ENCODE peak calls at places on chromosomes 6 and 20, in five cellular contexts. I, X, M, E and D are unnamed samples.

GRCh38 chr20:20731000-20731944 is 18.8 kb upstream of the RALGAPA2 start:
- DNase-seq in E (no peak), M (no peak), I (no peak), X (no peak), D (no peak)

GRCh38 chr6:104958720-104959452 is 2.0 kb downstream of the LIN28B start:
- DNase-seq in E (no peak), M (no peak), I (no peak), X (no peak), D (no peak)

GRCh38 chr6:9494864-9495263 is 920.0 kb downstream of the TFAP2A start:
- DNase-seq in E (no peak), I (no peak), X (no peak), M (no peak), D (no peak)

GRCh38 chr20:48486065-48486464 is 341.7 kb downstream of the PREX1 start:
- DNase-seq in X (no peak), E (no peak), M (no peak), I (no peak), D (no peak)

GRCh38 chr6:90351696-90352095 is 55.1 kb upstream of the BACH2 start:
- DNase-seq in X (no peak), I (no peak), M (no peak), E (no peak), D (no peak)

GRCh38 chr6:131744888-131745287 is 34.1 kb upstream of the CTAGE9 start:
- DNase-seq in X (no peak), I (no peak), M (no peak), E (no peak), D (no peak)

GRCh38 chr6:15413558-15414257 is 167.8 kb downstream of the JARID2 start:
- DNase-seq in E (no peak), X (no peak), M (no peak), I (no peak), D (no peak)

GRCh38 chr20:52305843-52306242 is 114.3 kb upstream of the ZFP64 start:
- DNase-seq in M (no peak), I (no peak), E (no peak), X (no peak), D (no peak)

GRCh38 chr6:90936286-90936685 is 349.4 kb upstream of the MAP3K7 start:
- DNase-seq in M (no peak), X (no peak), E (no peak), I (no peak), D (no peak)

GRCh38 chr20:36498386-36499179 is 42.7 kb upstream of the MYL9 start:
- DNase-seq in E (no peak), X (no peak), I (no peak), M (no peak), D (no peak)

GRCh38 chr20:21202284-21202683 is 76.4 kb downstream of the KIZ start:
- DNase-seq in M (no peak), I (no peak), E (no peak), X (no peak), D (no peak)

GRCh38 chr6:35511183-35511941 is 1.3 kb downstream of the TULP1 start:
- DNase-seq in I (no peak), X (no peak), M (no peak), E (no peak), D (no peak)

GRCh38 chr20:11777387-11777786 is 140.3 kb upstream of the BTBD3 start:
- DNase-seq in I (no peak), X (no peak), M (no peak), E (no peak), D (no peak)

GRCh38 chr6:138514860-138515540 is 15.7 kb upstream of the NHSL1 start:
- DNase-seq in X (no peak), E (no peak), M (peak), I (no peak), D (no peak)

GRCh38 chr20:35954907-35955251 is 577 bp upstream of the SCAND1 start:
- DNase-seq in M (peak), E (no peak), X (no peak), I (no peak), D (no peak)

GRCh38 chr6:3341467-3341866 is 82.7 kb downstream of the PSMG4 start:
- DNase-seq in X (no peak), I (peak), E (no peak), M (no peak), D (peak)

GRCh38 chr6:155188707-155189496 is 74.9 kb upstream of the CLDN20 start:
- DNase-seq in E (no peak), I (no peak), M (no peak), X (no peak), D (no peak)

GRCh38 chr20:38617011-38617829 is 15.6 kb downstream of the ARHGAP40 start:
- DNase-seq in E (no peak), M (no peak), X (no peak), I (peak), D (no peak)

GRCh38 chr6:42819803-42820508 is 38.1 kb downstream of the BICRAL start:
- DNase-seq in X (no peak), M (no peak), I (peak), E (no peak), D (no peak)

GRCh38 chr20:60057866-60058807 is 99.9 kb downstream of the CDH26 start:
- DNase-seq in X (no peak), I (peak), M (peak), E (peak), D (no peak)

GRCh38 chr20:750801-751200 is 17.5 kb downstream of the SLC52A3 start:
- DNase-seq in M (no peak), E (no peak), X (no peak), I (no peak), D (no peak)

GRCh38 chr6:43781941-43782704 is 12.1 kb downstream of the VEGFA start:
- DNase-seq in I (no peak), X (no peak), E (no peak), M (no peak), D (no peak)

GRCh38 chr6:22598386-22598785 is 29.0 kb downstream of the HDGFL1 start:
- DNase-seq in X (no peak), I (no peak), E (no peak), M (no peak), D (no peak)

GRCh38 chr6:42984924-42985475 is 630 bp downstream of the PPP2R5D start:
- DNase-seq in X (no peak), I (peak), E (no peak), M (no peak), D (no peak)

GRCh38 chr6:113411006-113411405 is 446.1 kb upstream of the MARCKS start:
- DNase-seq in X (no peak), E (no peak), M (no peak), I (no peak), D (no peak)

GRCh38 chr6:148044261-148044731 is 298.3 kb upstream of the SASH1 start:
- DNase-seq in M (no peak), E (no peak), X (no peak), I (no peak), D (no peak)

GRCh38 chr6:3340891-3341290 is 82.1 kb downstream of the PSMG4 start:
- DNase-seq in X (no peak), E (no peak), I (no peak), M (no peak), D (no peak)

GRCh38 chr20:24389686-24390085 is 79.7 kb upstream of the SYNDIG1 start:
- DNase-seq in E (no peak), I (no peak), M (no peak), X (no peak), D (peak)

GRCh38 chr6:84062519-84063154 is 29.1 kb downstream of the MRAP2 start:
- DNase-seq in I (no peak), X (no peak), E (no peak), M (no peak), D (no peak)

GRCh38 chr6:37579444-37580067 is 79.9 kb upstream of the CCDC167 start:
- DNase-seq in X (no peak), I (no peak), M (no peak), E (no peak), D (no peak)

GRCh38 chr6:52551483-52552277 is 25.2 kb downstream of the TRAM2 start:
- DNase-seq in M (no peak), E (peak), I (peak), X (peak), D (peak)

GRCh38 chr20:37393863-37394542 is 48.1 kb downstream of the SRC start:
- DNase-seq in M (no peak), X (no peak), E (no peak), I (no peak), D (no peak)

GRCh38 chr20:63774348-63774735 is 34.8 kb downstream of the SLC2A4RG start:
- DNase-seq in I (no peak), X (no peak), E (no peak), M (no peak), D (no peak)

GRCh38 chr6:111107589-111107988 is 20.3 kb downstream of the SLC16A10 start:
- DNase-seq in E (no peak), I (no peak), M (no peak), X (no peak), D (no peak)

GRCh38 chr6:111101987-111102386 is 14.7 kb downstream of the SLC16A10 start:
- DNase-seq in E (no peak), M (no peak), I (no peak), X (no peak), D (no peak)

DNA sequence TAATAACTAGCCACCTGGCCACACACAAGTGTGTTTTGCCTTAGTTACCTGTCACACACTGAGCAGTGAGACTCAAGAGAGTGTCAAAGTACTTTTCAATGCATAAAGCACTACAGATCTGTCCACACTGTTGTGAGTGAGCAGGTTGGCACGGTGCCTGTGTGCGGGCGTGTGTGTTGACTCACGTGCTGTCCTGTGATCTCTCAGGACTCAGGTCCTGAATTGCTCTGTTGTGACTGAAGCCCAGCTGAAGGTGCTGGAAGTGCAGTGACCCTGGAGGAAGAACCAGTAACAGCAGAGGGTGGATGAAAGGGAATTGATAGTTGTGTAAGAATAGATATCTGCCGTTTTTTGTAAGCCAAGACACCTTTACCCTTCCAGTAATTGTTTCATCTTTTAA is 18.3 kb downstream of the SLC16A10 start:
- DNase-seq in X (no peak), I (peak), E (no peak), M (no peak), D (no peak)
- H3K27ac ChIP-seq in X (no peak), I (peak), E (no peak), M (no peak), D (no peak)

DNA sequence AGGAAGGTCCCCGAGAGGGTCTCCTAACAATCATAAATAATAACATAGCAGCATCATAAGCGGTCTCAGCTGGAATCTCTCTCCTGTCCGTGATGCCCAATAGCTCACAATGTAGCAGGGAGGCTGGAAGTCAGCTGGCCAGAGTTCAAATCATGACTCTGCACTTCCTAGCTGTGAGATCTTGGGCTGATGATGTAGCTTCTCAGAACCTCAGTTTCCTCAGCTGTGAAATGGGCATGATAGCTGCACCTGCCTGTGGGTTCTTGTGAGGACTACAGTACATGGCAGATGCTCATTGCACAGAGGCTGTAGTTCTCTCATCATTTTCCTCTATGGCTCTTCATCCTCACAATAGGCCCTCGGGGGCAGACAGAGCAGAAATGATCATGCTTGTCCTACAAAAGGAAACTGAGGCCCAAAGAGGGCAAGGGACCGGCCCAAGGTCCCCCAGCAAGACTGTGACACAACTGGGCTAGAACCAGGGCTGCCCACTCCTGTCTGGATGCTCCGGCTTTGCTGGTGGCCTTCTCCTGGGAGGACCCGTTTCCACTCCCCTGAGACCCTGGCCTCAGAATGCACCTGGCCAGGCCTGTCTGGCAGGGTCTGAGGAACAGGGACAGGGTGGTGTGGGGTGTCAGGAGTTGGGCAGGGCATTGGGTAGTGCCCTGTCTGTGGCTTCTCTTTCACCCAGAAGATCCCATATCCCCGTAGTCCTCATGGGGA is 17.7 kb downstream of the SLC12A5 start:
- DNase-seq in I (no peak), E (no peak), M (no peak), X (no peak), D (no peak)
- H3K4me3 ChIP-seq in I (no peak), E (no peak), M (no peak), X (no peak), D (no peak)

GRCh38 chr6:5763407-5763806 is 243.3 kb downstream of the NRN1 start:
- DNase-seq in E (no peak), X (no peak), I (no peak), M (no peak), D (no peak)
- H3K27ac ChIP-seq in E (no peak), X (peak), I (no peak), M (no peak), D (peak)

GRCh38 chr6:141403103-141403502 is 729.6 kb upstream of the GJE1 start:
- DNase-seq in X (no peak), M (no peak), I (no peak), E (no peak), D (no peak)
- H3K4me3 ChIP-seq in X (no peak), M (no peak), I (no peak), E (no peak), D (no peak)

GRCh38 chr20:54646156-54646517 is 170.7 kb downstream of the DOK5 start:
- DNase-seq in E (no peak), I (no peak), X (no peak), M (no peak), D (no peak)
- H3K27ac ChIP-seq in E (no peak), I (no peak), X (no peak), M (no peak), D (no peak)

DNA sequence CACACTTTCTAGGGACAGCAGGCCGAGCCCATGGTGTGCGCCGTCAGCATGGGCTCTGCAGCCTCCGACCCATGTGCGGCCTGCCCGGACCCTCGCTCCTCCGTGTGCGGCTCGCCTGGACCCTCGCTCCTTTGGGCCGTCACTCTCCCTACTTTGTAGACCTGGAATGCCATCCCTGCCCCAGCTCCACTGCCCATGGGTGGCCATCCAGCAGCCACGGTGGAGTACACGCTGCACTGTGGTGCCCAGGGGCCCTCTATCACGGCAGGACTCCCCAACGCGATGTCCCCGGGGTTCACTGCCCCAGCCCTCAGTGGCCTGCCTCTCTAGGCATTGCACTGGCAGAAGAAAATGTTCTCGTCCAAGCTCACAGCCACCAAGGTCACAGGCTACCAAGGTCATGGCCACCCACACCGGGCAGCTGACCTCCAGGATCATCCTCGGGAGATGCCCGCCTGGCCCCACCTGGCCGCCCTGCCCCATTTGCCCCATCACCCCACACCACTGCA is 24.1 kb upstream of the MRGBP start:
- DNase-seq in I (no peak), M (no peak), E (no peak), X (no peak), D (no peak)
- H3K4me3 ChIP-seq in I (no peak), M (no peak), E (no peak), X (no peak), D (no peak)

GRCh38 chr6:27016689-27017088 is 230.8 kb upstream of the PRSS16 start:
- DNase-seq in E (no peak), M (no peak), X (no peak), I (no peak), D (no peak)
- H3K27ac ChIP-seq in E (no peak), M (no peak), X (no peak), I (no peak), D (no peak)

GRCh38 chr6:28207244-28208179 is 17.6 kb upstream of the ZSCAN9 start:
- DNase-seq in M (no peak), X (no peak), E (peak), I (no peak), D (no peak)
- H3K4me3 ChIP-seq in M (no peak), X (peak), E (peak), I (peak), D (peak)

GRCh38 chr20:57679113-57679512 is 30.7 kb downstream of the PMEPA1 start:
- DNase-seq in X (no peak), I (no peak), E (no peak), M (no peak), D (no peak)
- H3K27ac ChIP-seq in X (no peak), I (no peak), E (no peak), M (no peak), D (no peak)

GRCh38 chr6:96789871-96790270 is 47.4 kb downstream of the GPR63 start:
- DNase-seq in I (no peak), E (no peak), X (no peak), M (no peak), D (no peak)

GRCh38 chr6:96794980-96795379 is 42.3 kb downstream of the GPR63 start:
- DNase-seq in M (no peak), X (no peak), E (no peak), I (no peak), D (no peak)

GRCh38 chr6:96792791-96793190 is 44.5 kb downstream of the GPR63 start:
- DNase-seq in E (no peak), I (no peak), X (no peak), M (no peak), D (no peak)

GRCh38 chr6:96795481-96795880 is 41.8 kb downstream of the GPR63 start:
- DNase-seq in I (no peak), M (no peak), X (no peak), E (peak), D (no peak)
- H3K4me3 ChIP-seq in I (no peak), M (no peak), X (no peak), E (no peak), D (no peak)